ENCODE peak calls at places on chromosomes 6 and 20, in eight cellular contexts. D is A549, Y is sigmoid colon, Q is K562, C is transverse colon, M is esophagus muscularis mucosa, U is ovary, E is GM12878. I is an unnamed sample.

GRCh38 chr6:15941168-15941567 is 187.7 kb upstream of the MYLIP start:
- DNase-seq in D (no peak), Y (no peak), Q (no peak), C (no peak), M (no peak), U (no peak), E (no peak), I (no peak)

GRCh38 chr20:49668181-49668877 is 45.3 kb downstream of the B4GALT5 start:
- DNase-seq in D (no peak), Y (no peak), Q (peak), C (peak), M (no peak), U (no peak), E (peak), I (peak)

GRCh38 chr6:145036848-145037567 is 698.3 kb downstream of the EPM2A start:
- DNase-seq in D (no peak), Y (no peak), Q (no peak), C (no peak), M (no peak), U (no peak), E (no peak), I (no peak)

GRCh38 chr6:4776493-4776966 is 326 bp downstream of the CDYL start:
- DNase-seq in D (no peak), Y (peak), Q (peak), C (no peak), M (no peak), U (no peak), E (no peak), I (no peak)

GRCh38 chr6:129696028-129696418 is 14.0 kb downstream of the ARHGAP18 start:
- DNase-seq in D (no peak), Y (no peak), Q (no peak), C (no peak), M (no peak), U (no peak), E (no peak), I (no peak)

GRCh38 chr6:45845546-45845945 is 170.1 kb downstream of the CLIC5 start:
- DNase-seq in D (no peak), Y (no peak), Q (no peak), C (no peak), M (no peak), U (no peak), E (no peak), I (no peak)

GRCh38 chr20:20499469-20499868 is 131.6 kb downstream of the INSM1 start:
- DNase-seq in D (no peak), Y (no peak), Q (no peak), C (no peak), M (no peak), U (no peak), E (no peak), I (no peak)

GRCh38 chr20:50191065-50191565 is 485 bp downstream of the CEBPB start:
- DNase-seq in D (no peak), Y (no peak), Q (peak), C (peak), M (no peak), U (peak), E (no peak), I (peak)

GRCh38 chr6:168517742-168518347 is 76.9 kb downstream of the SMOC2 start:
- DNase-seq in D (no peak), Y (no peak), Q (no peak), C (no peak), M (no peak), U (no peak), E (no peak), I (no peak)

GRCh38 chr6:101818056-101818455 is 424.5 kb downstream of the GRIK2 start:
- DNase-seq in D (no peak), Y (no peak), Q (no peak), C (no peak), M (no peak), U (no peak), E (no peak), I (no peak)

GRCh38 chr6:16783952-16784351 is 22.7 kb upstream of the ATXN1 start:
- DNase-seq in D (no peak), Y (no peak), Q (no peak), C (no peak), M (no peak), U (no peak), E (no peak), I (no peak)

GRCh38 chr6:167652701-167653095 is 174.0 kb upstream of the AFDN start:
- DNase-seq in D (no peak), Y (no peak), Q (peak), C (no peak), M (no peak), U (no peak), E (no peak), I (no peak)

GRCh38 chr20:57398901-57399535 is 7.8 kb downstream of the RBM38 start:
- DNase-seq in D (no peak), Y (peak), Q (no peak), C (no peak), M (no peak), U (no peak), E (no peak), I (no peak)

GRCh38 chr6:4647414-4648365 is 128.5 kb upstream of the CDYL start:
- DNase-seq in D (peak), Y (peak), Q (peak), C (peak), M (peak), U (peak), E (no peak), I (peak)

GRCh38 chr6:131561925-131562707 is 10.9 kb upstream of the ARG1 start:
- DNase-seq in D (no peak), Y (no peak), Q (no peak), C (no peak), M (no peak), U (no peak), E (no peak), I (no peak)

GRCh38 chr6:14305131-14305530 is 187.6 kb downstream of the CD83 start:
- DNase-seq in D (no peak), Y (no peak), Q (no peak), C (no peak), M (no peak), U (no peak), E (no peak), I (no peak)

GRCh38 chr6:11755725-11756124 is 22.9 kb downstream of the ADTRP start:
- DNase-seq in D (no peak), Y (no peak), Q (no peak), C (no peak), M (no peak), U (no peak), E (no peak), I (no peak)

GRCh38 chr20:47102629-47103028 is 208.0 kb downstream of the EYA2 start:
- DNase-seq in D (no peak), Y (peak), Q (no peak), C (no peak), M (no peak), U (no peak), E (no peak), I (no peak)

GRCh38 chr6:89252902-89253301 is 35.7 kb upstream of the GABRR1 start:
- DNase-seq in D (no peak), Y (no peak), Q (no peak), C (no peak), M (peak), U (no peak), E (no peak), I (no peak)

GRCh38 chr6:53503060-53503459 is 41.8 kb downstream of the GCLC start:
- DNase-seq in D (no peak), Y (no peak), Q (no peak), C (no peak), M (no peak), U (no peak), E (no peak), I (no peak)

GRCh38 chr6:122184260-122184934 is 215.1 kb upstream of the HSF2 start:
- DNase-seq in D (peak), Y (no peak), Q (no peak), C (no peak), M (no peak), U (no peak), E (no peak), I (no peak)

GRCh38 chr6:20644667-20645370 is 110.6 kb downstream of the CDKAL1 start:
- DNase-seq in D (no peak), Y (no peak), Q (no peak), C (no peak), M (no peak), U (no peak), E (no peak), I (no peak)

GRCh38 chr6:146990284-146990683 is 213.9 kb upstream of the STXBP5 start:
- DNase-seq in D (peak), Y (no peak), Q (no peak), C (no peak), M (no peak), U (no peak), E (no peak), I (no peak)

GRCh38 chr6:99013145-99013544 is 65.4 kb upstream of the FBXL4 start:
- DNase-seq in D (peak), Y (no peak), Q (no peak), C (no peak), M (no peak), U (no peak), E (no peak), I (no peak)

GRCh38 chr6:107491059-107491609 is 1.2 kb downstream of the SOBP start:
- DNase-seq in D (peak), Y (peak), Q (no peak), C (peak), M (no peak), U (peak), E (no peak), I (peak)

GRCh38 chr6:107488875-107489635 is 862 bp upstream of the SOBP start:
- DNase-seq in D (peak), Y (peak), Q (peak), C (no peak), M (no peak), U (peak), E (no peak), I (no peak)

GRCh38 chr6:107491791-107492674 is 2.1 kb downstream of the SOBP start:
- DNase-seq in D (no peak), Y (no peak), Q (no peak), C (no peak), M (no peak), U (peak), E (no peak), I (no peak)

GRCh38 chr6:107489636-107490567 is at the start of gene SOBP:
- DNase-seq in D (peak), Y (peak), Q (peak), C (peak), M (no peak), U (peak), E (no peak), I (peak)

GRCh38 chr6:107490568-107491058 is 696 bp downstream of the SOBP start:
- DNase-seq in D (no peak), Y (peak), Q (no peak), C (no peak), M (no peak), U (no peak), E (no peak), I (no peak)
- TF ChIP-seq EP300 in D (no peak), Y (no peak), Q (no peak), C (no peak), M (no peak), U (no peak), E (no peak), I (no peak)

GRCh38 chr20:48282591-48283228 is 497.4 kb upstream of the SULF2 start:
- DNase-seq in D (peak), Y (no peak), Q (peak), C (no peak), M (no peak), U (no peak), E (no peak), I (no peak)

GRCh38 chr20:48283470-48284110 is 498.3 kb upstream of the SULF2 start:
- DNase-seq in D (peak), Y (no peak), Q (no peak), C (peak), M (no peak), U (peak), E (no peak), I (peak)

GRCh38 chr20:48275325-48275724 is 490.0 kb upstream of the SULF2 start:
- DNase-seq in D (no peak), Y (no peak), Q (no peak), C (no peak), M (no peak), U (no peak), E (no peak), I (no peak)

GRCh38 chr20:48275737-48276342 is 490.6 kb upstream of the SULF2 start:
- DNase-seq in D (no peak), Y (no peak), Q (no peak), C (no peak), M (no peak), U (no peak), E (no peak), I (no peak)

DNA sequence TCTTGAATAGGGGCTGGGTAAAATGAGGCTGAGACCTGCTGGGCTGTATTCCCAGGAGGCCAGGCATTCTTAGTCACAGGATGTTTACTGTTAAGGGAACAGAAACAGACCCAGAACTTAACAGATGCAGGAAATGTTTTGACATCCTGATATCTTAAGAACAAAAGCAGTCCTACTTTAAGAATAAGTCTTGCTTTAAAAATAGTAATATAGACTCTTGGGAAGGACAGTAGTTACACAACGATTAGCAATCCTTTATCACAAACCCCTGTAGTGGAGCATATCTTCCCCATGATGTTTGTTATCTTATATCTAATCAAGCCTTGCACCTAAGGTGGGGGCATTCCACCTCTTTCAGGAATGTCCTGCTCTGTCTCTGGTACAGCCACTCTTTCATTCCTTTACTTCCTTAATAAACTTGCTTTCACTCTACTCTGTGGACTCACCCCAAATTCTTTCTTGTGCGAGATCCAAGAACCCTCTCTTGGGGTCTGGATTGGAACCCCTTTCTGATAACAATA is 493.7 kb upstream of the SULF2 start:
- DNase-seq in D (no peak), Y (no peak), Q (no peak), C (no peak), M (no peak), U (no peak), E (no peak), I (no peak)
- TF ChIP-seq EP300 in D (no peak), Y (no peak), Q (no peak), C (no peak), M (no peak), U (no peak), E (no peak), I (no peak)

GRCh38 chr20:39083781-39084180 is 121.6 kb downstream of the DHX35 start:
- DNase-seq in D (no peak), Y (no peak), Q (no peak), C (no peak), M (no peak), U (no peak), E (no peak), I (no peak)

GRCh38 chr20:39076958-39077357 is 114.8 kb downstream of the DHX35 start:
- DNase-seq in D (no peak), Y (no peak), Q (no peak), C (no peak), M (no peak), U (no peak), E (no peak), I (no peak)

GRCh38 chr20:39082686-39083085 is 120.5 kb downstream of the DHX35 start:
- DNase-seq in D (no peak), Y (no peak), Q (no peak), C (no peak), M (no peak), U (no peak), E (no peak), I (no peak)

GRCh38 chr20:39080326-39080725 is 118.2 kb downstream of the DHX35 start:
- DNase-seq in D (no peak), Y (no peak), Q (no peak), C (no peak), M (no peak), U (no peak), E (no peak), I (no peak)

DNA sequence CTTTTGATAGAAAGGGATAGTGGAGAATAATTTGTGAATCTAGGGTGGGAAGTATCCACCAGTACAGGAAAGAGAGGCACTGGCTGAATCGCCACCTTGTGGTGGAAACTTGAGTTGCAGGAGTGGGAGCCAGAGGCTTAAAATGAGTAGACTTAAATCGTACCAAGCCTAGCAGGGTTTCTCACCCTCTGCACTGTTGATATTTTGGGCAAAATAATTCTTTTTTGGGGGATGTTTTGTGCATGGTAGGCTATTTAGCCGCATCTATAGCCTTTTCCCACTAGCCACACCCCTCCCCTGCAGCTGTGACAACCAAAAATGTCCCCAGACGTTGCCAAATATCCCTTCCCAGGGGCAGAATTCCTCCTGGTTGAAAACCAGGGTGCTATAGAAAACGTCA is 119.1 kb downstream of the DHX35 start:
- DNase-seq in D (peak), Y (peak), Q (peak), C (peak), M (peak), U (peak), E (peak), I (peak)
- TF ChIP-seq EP300 in D (no peak), Y (no peak), Q (no peak), C (no peak), M (no peak), U (no peak), E (no peak), I (no peak)

DNA sequence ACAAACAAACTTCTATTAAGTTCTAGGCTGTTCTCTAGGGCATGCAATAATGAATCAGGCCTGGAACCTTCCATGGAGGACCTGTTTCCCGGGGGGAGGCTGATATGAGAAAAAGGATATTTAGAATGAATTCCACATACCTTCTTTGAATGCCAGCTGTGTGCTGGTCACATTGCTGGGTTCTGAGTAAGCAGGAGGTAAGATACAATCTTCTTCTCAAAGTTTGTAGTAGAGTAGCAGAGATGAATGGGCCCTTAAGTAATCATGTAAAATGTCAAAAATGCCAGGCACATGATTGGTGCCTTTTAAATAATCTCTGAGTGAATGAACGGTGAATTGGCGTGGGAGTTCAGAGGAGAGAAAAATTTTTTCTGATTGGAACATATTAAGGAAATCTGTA is 47.4 kb downstream of the TGM2 start:
- DNase-seq in D (peak), Y (no peak), Q (no peak), C (no peak), M (peak), U (no peak), E (no peak), I (no peak)
- TF ChIP-seq EP300 in D (peak), Y (no peak), Q (no peak), C (no peak), M (no peak), U (no peak), E (no peak), I (no peak)

GRCh38 chr20:43352996-43353395 is 104.7 kb upstream of the SRSF6 start:
- DNase-seq in D (no peak), Y (no peak), Q (no peak), C (no peak), M (no peak), U (no peak), E (no peak), I (no peak)

GRCh38 chr20:43360016-43360415 is 97.7 kb upstream of the SRSF6 start:
- DNase-seq in D (no peak), Y (no peak), Q (no peak), C (no peak), M (no peak), U (no peak), E (no peak), I (no peak)

GRCh38 chr20:43358811-43359210 is 98.9 kb upstream of the SRSF6 start:
- DNase-seq in D (no peak), Y (no peak), Q (no peak), C (no peak), M (no peak), U (no peak), E (no peak), I (no peak)

GRCh38 chr20:43357352-43357751 is 100.3 kb upstream of the SRSF6 start:
- DNase-seq in D (no peak), Y (no peak), Q (no peak), C (no peak), M (no peak), U (no peak), E (no peak), I (no peak)

DNA sequence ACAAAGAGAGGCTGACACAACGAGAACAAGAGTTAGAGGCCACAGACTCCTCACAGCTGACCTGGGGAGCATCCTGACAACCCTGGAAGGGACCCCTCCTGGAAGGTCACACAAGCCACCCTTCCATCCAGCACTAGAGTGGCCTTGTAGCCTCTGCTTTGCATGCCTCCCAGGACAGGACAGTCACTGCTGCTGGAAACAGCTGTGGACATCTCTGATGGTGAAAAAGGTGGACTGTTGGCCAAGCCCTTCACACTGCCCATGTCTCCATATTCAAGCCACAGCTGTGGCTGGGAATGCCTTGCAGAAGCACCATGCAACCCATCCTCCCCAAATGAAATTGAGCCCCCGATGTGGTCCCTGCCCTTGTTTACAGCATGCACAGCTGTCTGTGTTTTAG is 102.1 kb upstream of the SRSF6 start:
- DNase-seq in D (no peak), Y (no peak), Q (no peak), C (no peak), M (no peak), U (no peak), E (no peak), I (no peak)
- TF ChIP-seq EP300 in D (no peak), Y (no peak), Q (no peak), C (no peak), M (no peak), U (no peak), E (no peak), I (no peak)

I was measured in stomach.